ENCODE peak calls at places on chromosomes 5 and 9, in five cellular contexts. Q is lower leg skin, M is ACHN, Y is NCI-H187 treated with DMSO at 0.1 percent for 48 hours, N is Caco-2. B is an unnamed sample.

GRCh38 chr9:37337301-37337905 is 85.1 kb upstream of the GRHPR start:
- DNase-seq in N (no peak), M (no peak), Q (no peak), Y (no peak), B (no peak)

GRCh38 chr9:14063799-14064198 is 250.1 kb downstream of the NFIB start:
- DNase-seq in Q (no peak), N (no peak), M (no peak), Y (no peak), B (no peak)

GRCh38 chr5:50440651-50441478 is at the start of gene EMB:
- DNase-seq in N (peak), M (peak), Q (no peak), Y (peak), B (peak)

GRCh38 chr9:2610985-2611384 is 10.6 kb upstream of the VLDLR start:
- DNase-seq in N (peak), Q (no peak), Y (no peak), M (no peak), B (no peak)

GRCh38 chr9:27198175-27198574 is 89.2 kb downstream of the TEK start:
- DNase-seq in Y (no peak), Q (no peak), N (no peak), M (no peak), B (no peak)

GRCh38 chr5:151153766-151154272 is 3.8 kb downstream of the ANXA6 start:
- DNase-seq in M (no peak), N (no peak), Q (no peak), Y (no peak), B (no peak)

GRCh38 chr5:84724683-84725082 is 340.0 kb upstream of the EDIL3 start:
- DNase-seq in N (no peak), M (peak), Y (no peak), Q (no peak), B (no peak)

GRCh38 chr5:170216262-170216864 is 16.4 kb upstream of the C5orf58 start:
- DNase-seq in M (peak), Q (no peak), Y (no peak), N (peak), B (no peak)

GRCh38 chr9:3873818-3874217 is 348.0 kb upstream of the RFX3 start:
- DNase-seq in Q (no peak), M (no peak), N (no peak), Y (no peak), B (no peak)

GRCh38 chr9:89408628-89409101 is 89.2 kb downstream of the SEMA4D start:
- DNase-seq in N (no peak), Y (no peak), Q (no peak), M (no peak), B (no peak)

GRCh38 chr5:93611900-93612898 is 29.2 kb downstream of the NR2F1 start:
- DNase-seq in Y (no peak), M (peak), N (peak), Q (no peak), B (no peak)

GRCh38 chr9:92378825-92379535 is 25.4 kb downstream of the OGN start:
- DNase-seq in N (peak), M (no peak), Y (no peak), Q (no peak), B (no peak)

GRCh38 chr9:136643596-136644342 is 18.9 kb upstream of the EGFL7 start:
- DNase-seq in Y (no peak), Q (no peak), M (no peak), N (no peak), B (no peak)

GRCh38 chr5:100496296-100496695 is 38.9 kb upstream of the FAM174A start:
- DNase-seq in Q (no peak), Y (peak), M (no peak), N (no peak), B (no peak)

GRCh38 chr9:121299467-121300282 is 31.7 kb downstream of the GSN start:
- DNase-seq in Q (peak), Y (no peak), N (peak), M (no peak), B (peak)

GRCh38 chr9:112820886-112821285 is 69.8 kb downstream of the SLC46A2 start:
- DNase-seq in Q (no peak), Y (no peak), N (no peak), M (no peak), B (no peak)

GRCh38 chr9:87276327-87276841 is 221.3 kb upstream of the DAPK1 start:
- DNase-seq in Y (no peak), M (no peak), N (no peak), Q (no peak), B (no peak)

GRCh38 chr5:116212225-116212624 is 127.4 kb downstream of the COMMD10 start:
- DNase-seq in N (no peak), Q (no peak), M (no peak), Y (no peak), B (no peak)

GRCh38 chr5:107864793-107865192 is 194.1 kb upstream of the EFNA5 start:
- DNase-seq in M (no peak), N (no peak), Y (no peak), Q (no peak), B (no peak)

GRCh38 chr5:68180286-68181038 is 35.1 kb upstream of the PIK3R1 start:
- DNase-seq in Y (no peak), N (no peak), Q (no peak), M (no peak), B (no peak)

GRCh38 chr9:132129535-132129934 is 32.3 kb upstream of the NTNG2 start:
- DNase-seq in N (no peak), Q (no peak), M (no peak), Y (no peak), B (no peak)

GRCh38 chr5:32710859-32711692 is at the start of gene NPR3:
- DNase-seq in Y (no peak), M (no peak), Q (no peak), N (no peak), B (no peak)

GRCh38 chr9:114283551-114284111 is 39.3 kb upstream of the ORM1 start:
- DNase-seq in M (no peak), Q (no peak), N (no peak), Y (no peak), B (no peak)

GRCh38 chr9:33637881-33638280 is 113.8 kb downstream of the ANKRD18B start:
- DNase-seq in Q (no peak), M (no peak), N (no peak), Y (no peak), B (no peak)

GRCh38 chr5:77851229-77852067 is 75.3 kb upstream of the TBCA start:
- DNase-seq in N (no peak), Y (no peak), Q (no peak), M (peak), B (peak)

GRCh38 chr5:132426525-132427138 is 57.1 kb downstream of the SLC22A5 start:
- DNase-seq in M (peak), N (peak), Y (no peak), Q (peak), B (peak)